ENCODE peak calls at places on chromosomes 4 and X, in ten cellular contexts. P is sciatic nerve; X is nucleus accumbens; C is AG20443; Q is stimulated activated naive CD8-positive, alpha-beta T cell treated with anti-CD3 and anti-CD28 coated beads, Interleukin-15, amount 100 ng/mL, for 72 hours; I is EL; T is cardiac muscle cell; O is NCI-H1092; H is fibroblast of the conjunctiva; V is left colon. A is an unnamed sample.
A peak's percentile ranks its signal among the peaks of the same experiment; 100 is the strongest.

GRCh38 chr4:23876418-23877089 is 13.3 kb downstream of the PPARGC1A start:
- DNase-seq in P (no peak), X (no peak), C (no peak), Q (no peak), I (no peak), T (no peak), O (no peak), H (no peak), V (no peak), A (no peak)

GRCh38 chrX:139297638-139298037 is 232.9 kb upstream of the F9 start:
- DNase-seq in P (no peak), X (no peak), C (no peak), Q (no peak), I (no peak), T (no peak), O (no peak), H (no peak), V (no peak), A (no peak)

GRCh38 chrX:15451913-15452312 is 41.2 kb downstream of the PIR start:
- DNase-seq in P (no peak), X (no peak), C (peak; percentile 11), Q (no peak), I (peak; percentile 1), T (no peak), O (no peak), H (no peak), V (no peak), A (peak; percentile 23)

GRCh38 chr4:127622923-127623754 is 9.6 kb upstream of the INTU start:
- DNase-seq in P (peak; percentile 66), X (peak; percentile 8), C (peak; percentile 55), Q (peak; percentile 20), I (peak; percentile 59), T (peak; percentile 54), O (peak; percentile 27), H (no peak), V (peak; percentile 27), A (peak; percentile 77)

GRCh38 chrX:16033336-16033735 is 90.0 kb upstream of the GRPR start:
- DNase-seq in P (no peak), X (no peak), C (peak; percentile 17), Q (no peak), I (no peak), T (no peak), O (no peak), H (no peak), V (no peak), A (no peak)

GRCh38 chr4:150582881-150583286 is 933 bp downstream of the MAB21L2 start:
- DNase-seq in P (peak; percentile 51), X (no peak), C (no peak), Q (no peak), I (no peak), T (peak; percentile 47), O (no peak), H (no peak), V (no peak), A (no peak)

GRCh38 chr4:37946503-37947179 is 13.6 kb upstream of the PTTG2 start:
- DNase-seq in P (peak; percentile 65), X (peak; percentile 8), C (no peak), Q (no peak), I (no peak), T (no peak), O (no peak), H (no peak), V (no peak), A (no peak)

GRCh38 chrX:51614353-51614752 is 4.4 kb downstream of the CENPVL3 start:
- DNase-seq in P (no peak), X (no peak), C (peak; percentile 23), Q (no peak), I (peak; percentile 18), T (peak; percentile 59), O (peak; percentile 4), H (peak; percentile 4), V (no peak), A (peak; percentile 49)

GRCh38 chr4:7341486-7342222 is 93.1 kb downstream of the PSAPL1 start:
- DNase-seq in P (no peak), X (no peak), C (peak; percentile 48), Q (no peak), I (peak; percentile 43), T (no peak), O (no peak), H (no peak), V (no peak), A (no peak)

GRCh38 chr4:121464854-121465253 is 84.0 kb upstream of the QRFPR start:
- DNase-seq in P (no peak), X (no peak), C (no peak), Q (no peak), I (no peak), T (no peak), O (no peak), H (no peak), V (no peak), A (no peak)

GRCh38 chrX:7330971-7331746 is 183.2 kb upstream of the PUDP start:
- DNase-seq in P (peak; percentile 64), X (no peak), C (peak; percentile 66), Q (no peak), I (peak; percentile 88), T (no peak), O (no peak), H (peak; percentile 83), V (no peak), A (peak; percentile 67)

GRCh38 chr4:123102897-123103489 is 180.6 kb upstream of the NUDT6 start:
- DNase-seq in P (no peak), X (no peak), C (peak; percentile 50), Q (no peak), I (peak; percentile 37), T (peak; percentile 50), O (no peak), H (peak; percentile 46), V (no peak), A (peak; percentile 49)

GRCh38 chr4:105556175-105556574 is 3.8 kb downstream of the ARHGEF38 start:
- DNase-seq in P (no peak), X (no peak), C (no peak), Q (no peak), I (no peak), T (no peak), O (no peak), H (no peak), V (no peak), A (no peak)

GRCh38 chr4:186249785-186250739 is 15.9 kb upstream of the F11 start:
- DNase-seq in P (no peak), X (no peak), C (no peak), Q (no peak), I (peak; percentile 27), T (no peak), O (no peak), H (no peak), V (no peak), A (peak; percentile 25)

GRCh38 chrX:13198762-13199064 is 121.1 kb downstream of the ATXN3L start:
- DNase-seq in P (no peak), X (no peak), C (no peak), Q (no peak), I (no peak), T (no peak), O (no peak), H (no peak), V (no peak), A (no peak)

GRCh38 chrX:9677098-9677739 is 88.4 kb downstream of the GPR143 start:
- DNase-seq in P (no peak), X (no peak), C (no peak), Q (peak; percentile 41), I (no peak), T (no peak), O (no peak), H (no peak), V (peak; percentile 71), A (no peak)

GRCh38 chr4:153209410-153209809 is 5.2 kb downstream of the TRIM2 start:
- DNase-seq in P (no peak), X (no peak), C (no peak), Q (no peak), I (no peak), T (no peak), O (no peak), H (no peak), V (no peak), A (no peak)

GRCh38 chr4:8099981-8100464 is 58.6 kb downstream of the ABLIM2 start:
- DNase-seq in P (no peak), X (no peak), C (no peak), Q (no peak), I (no peak), T (no peak), O (no peak), H (no peak), V (peak; percentile 56), A (peak; percentile 93)

GRCh38 chr4:48954314-48954713 is 31.8 kb upstream of the CWH43 start:
- DNase-seq in P (no peak), X (no peak), C (no peak), Q (no peak), I (peak; percentile 47), T (no peak), O (no peak), H (no peak), V (no peak), A (no peak)

GRCh38 chr4:184170996-184171395 is 46.7 kb downstream of the ENPP6 start:
- DNase-seq in P (no peak), X (no peak), C (peak; percentile 42), Q (no peak), I (peak; percentile 44), T (peak; percentile 62), O (no peak), H (no peak), V (no peak), A (peak; percentile 34)

GRCh38 chr4:158162637-158163036 is 10.2 kb downstream of the GASK1B start:
- DNase-seq in P (no peak), X (no peak), C (no peak), Q (no peak), I (no peak), T (no peak), O (no peak), H (no peak), V (no peak), A (no peak)

GRCh38 chrX:19849433-19850190 is 37.8 kb downstream of the SH3KBP1 start:
- DNase-seq in P (no peak), X (no peak), C (no peak), Q (no peak), I (no peak), T (no peak), O (no peak), H (no peak), V (no peak), A (no peak)

GRCh38 chrX:120517936-120518335 is 42.8 kb downstream of the CUL4B start:
- DNase-seq in P (no peak), X (no peak), C (no peak), Q (no peak), I (peak; percentile 82), T (no peak), O (no peak), H (peak; percentile 45), V (no peak), A (peak; percentile 63)

GRCh38 chr4:168039593-168039992 is 52.7 kb upstream of the ANXA10 start:
- DNase-seq in P (no peak), X (no peak), C (no peak), Q (no peak), I (no peak), T (no peak), O (no peak), H (no peak), V (no peak), A (no peak)

GRCh38 chr4:5661237-5661636 is 47.1 kb downstream of the EVC2 start:
- DNase-seq in P (no peak), X (no peak), C (no peak), Q (no peak), I (no peak), T (no peak), O (no peak), H (no peak), V (no peak), A (no peak)

GRCh38 chrX:133350751-133351150 is 64.5 kb downstream of the GPC4 start:
- DNase-seq in P (peak; percentile 74), X (no peak), C (peak; percentile 11), Q (no peak), I (no peak), T (no peak), O (no peak), H (peak; percentile 8), V (no peak), A (peak; percentile 78)

GRCh38 chr4:79042079-79042674 is 102.9 kb upstream of the PAQR3 start:
- DNase-seq in P (no peak), X (no peak), C (peak; percentile 50), Q (no peak), I (peak; percentile 3), T (peak; percentile 72), O (peak; percentile 18), H (peak; percentile 3), V (no peak), A (peak; percentile 59)

GRCh38 chrX:14673764-14674163 is 144.4 kb downstream of the GLRA2 start:
- DNase-seq in P (no peak), X (no peak), C (peak; percentile 60), Q (no peak), I (peak; percentile 84), T (no peak), O (peak; percentile 6), H (peak; percentile 74), V (no peak), A (peak; percentile 94)